ENCODE peak calls at places on chromosomes 4 and X, in five cellular contexts. V is central memory CD4-positive, alpha-beta T cell; G is stimulated activated CD4-positive, alpha-beta T cell treated with anti-CD3 and anti-CD28 coated beads, TNF-alpha, amount 100 ng/mL, for 4 hours; F is HFFc6; I is smooth muscle cell of the brain vasculature. K is an unnamed sample.

GRCh38 chr4:82372502-82372873 is 1.3 kb downstream of the HNRNPD start:
- DNase-seq in F (peak; percentile 13), I (no peak), G (peak; percentile 9), V (peak; percentile 21), K (peak; percentile 52)

GRCh38 chr4:138868562-138868961 is 147.0 kb upstream of the NOCT start:
- DNase-seq in G (no peak), F (no peak), I (no peak), V (no peak), K (no peak)

GRCh38 chrX:132737743-132738142 is 220.7 kb downstream of the HS6ST2 start:
- DNase-seq in G (peak; percentile 5), F (no peak), I (no peak), V (peak; percentile 11), K (no peak)

GRCh38 chr4:99033956-99034355 is 38.4 kb downstream of the METAP1 start:
- DNase-seq in V (no peak), I (no peak), G (no peak), F (no peak), K (no peak)

GRCh38 chr4:88356771-88357170 is 21.9 kb upstream of the HERC6 start:
- DNase-seq in I (no peak), V (no peak), G (no peak), F (no peak), K (no peak)

GRCh38 chr4:7192252-7193039 is at the start of gene SORCS2:
- DNase-seq in G (no peak), I (peak; percentile 13), F (no peak), V (peak; percentile 23), K (no peak)

GRCh38 chrX:51332188-51332942 is at the start of gene NUDT10:
- DNase-seq in F (no peak), I (no peak), G (no peak), V (no peak), K (no peak)

GRCh38 chr4:173990126-173990878 is 293.2 kb downstream of the FBXO8 start:
- DNase-seq in V (no peak), G (no peak), F (peak; percentile 16), I (peak; percentile 9), K (peak; percentile 3)

GRCh38 chrX:24148535-24149345 is 789 bp upstream of the ZFX start:
- DNase-seq in V (no peak), F (peak; percentile 51), G (no peak), I (no peak), K (no peak)

GRCh38 chrX:151505796-151506195 is 57.7 kb upstream of the PASD1 start:
- DNase-seq in G (no peak), F (no peak), V (no peak), I (no peak), K (no peak)

GRCh38 chrX:108126661-108127060 is 35.1 kb downstream of the ATG4A start:
- DNase-seq in F (no peak), I (no peak), V (no peak), G (no peak), K (no peak)

GRCh38 chrX:133987188-133987587 is 1.8 kb upstream of the GPC3 start:
- DNase-seq in F (no peak), V (no peak), G (no peak), I (no peak), K (no peak)

GRCh38 chr4:185779520-185779919 is 32.5 kb downstream of the SORBS2 start:
- DNase-seq in V (no peak), I (no peak), F (no peak), G (no peak), K (no peak)

GRCh38 chr4:186414365-186414764 is 141.0 kb downstream of the MTNR1A start:
- DNase-seq in F (no peak), V (no peak), G (no peak), I (no peak), K (no peak)

GRCh38 chr4:128571747-128572146 is 237.8 kb upstream of the JADE1 start:
- DNase-seq in I (peak; percentile 86), V (no peak), G (no peak), F (peak; percentile 93), K (no peak)

GRCh38 chr4:102564399-102564921 is 63.3 kb downstream of the NFKB1 start:
- DNase-seq in F (peak; percentile 27), G (no peak), I (no peak), V (no peak), K (no peak)

GRCh38 chr4:17613761-17614415 is 553 bp upstream of the MED28 start:
- DNase-seq in G (no peak), F (peak; percentile 86), V (no peak), I (no peak), K (no peak)

GRCh38 chr4:153759407-153760226 is at the start of gene RNF175:
- DNase-seq in V (no peak), I (no peak), G (no peak), F (no peak), K (no peak)

GRCh38 chrX:9341305-9342201 is 123.3 kb upstream of the TBL1X start:
- DNase-seq in F (peak; percentile 51), I (no peak), V (peak; percentile 63), G (no peak), K (peak; percentile 44)

GRCh38 chr4:77854431-77855111 is 8.1 kb upstream of the MRPL1 start:
- DNase-seq in I (no peak), F (no peak), G (no peak), V (peak; percentile 70), K (no peak)

GRCh38 chr4:16082424-16083216 is 1.2 kb downstream of the PROM1 start:
- DNase-seq in I (no peak), V (no peak), F (no peak), G (no peak), K (no peak)

GRCh38 chrX:98568795-98569194 is 1685.1 kb downstream of the RPA4 start:
- DNase-seq in G (no peak), V (no peak), F (no peak), I (no peak), K (no peak)

GRCh38 chrX:45769919-45770582 is 569.4 kb upstream of the DIPK2B start:
- DNase-seq in G (no peak), I (peak; percentile 65), V (peak; percentile 19), F (peak; percentile 94), K (no peak)

GRCh38 chr4:118989098-118990080 is 100.7 kb downstream of the SYNPO2 start:
- DNase-seq in I (no peak), G (no peak), V (no peak), F (peak; percentile 100), K (no peak)

GRCh38 chr4:4605849-4606248 is 64.0 kb upstream of the STX18 start:
- DNase-seq in F (no peak), V (no peak), G (no peak), I (no peak), K (no peak)

GRCh38 chrX:39972340-39972739 is 125.4 kb downstream of the BCOR start:
- DNase-seq in F (peak; percentile 44), G (no peak), V (no peak), I (no peak), K (no peak)

K was measured in Jurkat, Clone E6-1.